ENCODE peak calls at places on chromosomes 1 and 21, in nine cellular contexts. Q is BJ, U is suprapubic skin, R is AG04449, S is A673, O is foreskin keratinocyte, M is endothelial cell, I is lung, D is fibroblast of lung. J is an unnamed sample.

GRCh38 chr21:39668369-39668768 is 55.6 kb downstream of the B3GALT5 start:
- DNase-seq in Q (no peak), U (no peak), R (no peak), S (no peak), O (no peak), M (no peak), I (no peak), D (no peak), J (no peak)

GRCh38 chr1:226920446-226920894 is 19.6 kb upstream of the COQ8A start:
- DNase-seq in Q (no peak), U (no peak), R (no peak), S (no peak), O (no peak), M (no peak), I (no peak), D (no peak), J (no peak)

GRCh38 chr1:55572878-55573734 is 357.9 kb upstream of the USP24 start:
- DNase-seq in Q (no peak), U (no peak), R (no peak), S (no peak), O (peak), M (no peak), I (no peak), D (no peak), J (peak)

GRCh38 chr1:232904566-232904965 is 45.8 kb upstream of the NTPCR start:
- DNase-seq in Q (no peak), U (no peak), R (peak), S (no peak), O (peak), M (no peak), I (no peak), D (peak), J (peak)

GRCh38 chr1:169086603-169087455 is 19.7 kb upstream of the ATP1B1 start:
- DNase-seq in Q (no peak), U (no peak), R (no peak), S (no peak), O (no peak), M (no peak), I (no peak), D (peak), J (no peak)

GRCh38 chr1:207069858-207070506 is 16.9 kb downstream of the PFKFB2 start:
- DNase-seq in Q (no peak), U (no peak), R (no peak), S (no peak), O (no peak), M (no peak), I (no peak), D (no peak), J (no peak)

GRCh38 chr1:57597036-57597435 is 173.2 kb upstream of the DAB1 start:
- DNase-seq in Q (no peak), U (no peak), R (no peak), S (no peak), O (no peak), M (no peak), I (no peak), D (no peak), J (no peak)

GRCh38 chr1:192805832-192806323 is 3.0 kb upstream of the RGS2 start:
- DNase-seq in Q (peak), U (no peak), R (peak), S (peak), O (peak), M (peak), I (no peak), D (peak), J (peak)

DNA sequence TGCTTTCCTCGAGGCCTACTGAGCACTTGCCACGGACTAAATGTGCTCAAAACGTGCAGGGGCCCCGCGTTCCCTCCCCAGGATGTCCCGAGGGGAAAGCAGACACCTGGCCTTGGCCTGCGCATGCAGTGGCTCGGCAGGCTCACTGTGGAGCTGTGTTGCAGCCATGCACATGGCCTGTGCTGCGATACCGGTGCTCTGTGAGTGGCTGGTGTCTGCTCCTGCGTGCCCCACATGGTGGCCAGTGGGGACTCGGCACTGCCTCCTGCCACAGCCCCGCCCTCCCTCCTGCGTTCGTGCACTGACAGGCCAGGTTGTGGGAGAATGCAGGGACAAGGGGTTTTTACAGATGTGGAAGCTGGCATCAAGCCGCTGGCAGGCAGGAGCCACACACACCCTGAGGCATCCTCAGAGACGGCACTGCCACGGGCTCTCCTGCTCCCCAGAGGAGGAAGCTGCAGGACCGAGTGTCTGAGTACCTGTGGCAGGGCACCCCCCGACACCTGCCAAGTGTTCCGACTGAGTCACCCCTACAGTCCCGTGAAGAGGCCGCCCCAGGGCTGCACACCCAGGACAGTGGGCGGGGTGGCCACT is 16.9 kb upstream of the PTTG1IP start:
- DNase-seq in Q (no peak), U (no peak), R (no peak), S (no peak), O (no peak), M (no peak), I (no peak), D (no peak), J (no peak)
- TF ChIP-seq CTCF in Q (no peak), U (no peak), R (no peak), S (no peak), O (no peak), M (no peak), I (no peak), D (no peak), J (no peak)

GRCh38 chr1:230791986-230792564 is 44.9 kb downstream of the CAPN9 start:
- DNase-seq in Q (no peak), U (no peak), R (no peak), S (no peak), O (no peak), M (no peak), I (no peak), D (no peak), J (no peak)

GRCh38 chr1:230794431-230794830 is 47.2 kb downstream of the CAPN9 start:
- DNase-seq in Q (no peak), U (no peak), R (no peak), S (no peak), O (no peak), M (no peak), I (no peak), D (no peak), J (no peak)

GRCh38 chr1:230794871-230795645 is 47.9 kb downstream of the CAPN9 start:
- DNase-seq in Q (no peak), U (no peak), R (no peak), S (no peak), O (no peak), M (no peak), I (no peak), D (no peak), J (no peak)

GRCh38 chr1:230793463-230793745 is 46.2 kb downstream of the CAPN9 start:
- DNase-seq in Q (no peak), U (no peak), R (no peak), S (no peak), O (no peak), M (no peak), I (no peak), D (no peak), J (no peak)

DNA sequence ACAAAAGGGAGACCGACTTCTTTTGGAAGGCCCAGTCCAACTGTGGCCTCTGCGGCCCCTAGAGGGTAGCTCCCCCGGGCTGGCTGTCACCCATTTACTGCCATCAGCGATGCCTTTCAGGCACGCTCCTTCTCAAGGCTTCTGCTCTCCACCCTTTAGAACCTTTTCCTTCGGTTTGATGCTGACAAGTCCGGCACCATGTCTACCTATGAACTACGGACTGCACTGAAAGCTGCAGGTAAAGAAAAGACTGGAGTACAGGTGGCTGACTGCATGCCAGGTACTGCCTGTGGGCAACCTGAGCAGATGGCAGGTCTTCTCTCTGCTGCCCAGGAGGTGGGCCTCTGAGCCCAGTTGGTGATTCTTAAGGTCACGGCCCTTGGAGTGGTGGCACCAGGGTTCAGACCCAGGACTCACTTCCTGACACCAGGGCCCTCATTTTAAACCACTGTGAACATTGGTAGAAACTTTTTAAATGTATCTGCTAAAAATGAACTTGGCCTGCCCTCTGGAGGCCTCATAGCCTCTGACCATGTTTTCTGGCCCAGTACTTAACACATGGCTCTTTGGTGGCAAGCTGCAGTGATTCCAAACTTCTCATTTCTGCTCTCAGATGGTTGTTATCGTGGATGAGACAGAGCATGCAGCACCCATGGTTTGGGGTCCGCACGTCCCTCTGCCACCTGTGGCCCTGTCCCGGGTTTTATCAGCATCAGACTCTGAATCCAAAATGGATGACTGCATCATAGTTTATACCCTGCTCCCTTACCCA is 45.7 kb downstream of the CAPN9 start:
- DNase-seq in Q (no peak), U (no peak), R (no peak), S (no peak), O (no peak), M (no peak), I (no peak), D (peak), J (peak)
- TF ChIP-seq CTCF in Q (peak), U (no peak), R (no peak), S (peak), O (peak), M (no peak), I (no peak), D (no peak), J (peak)

DNA sequence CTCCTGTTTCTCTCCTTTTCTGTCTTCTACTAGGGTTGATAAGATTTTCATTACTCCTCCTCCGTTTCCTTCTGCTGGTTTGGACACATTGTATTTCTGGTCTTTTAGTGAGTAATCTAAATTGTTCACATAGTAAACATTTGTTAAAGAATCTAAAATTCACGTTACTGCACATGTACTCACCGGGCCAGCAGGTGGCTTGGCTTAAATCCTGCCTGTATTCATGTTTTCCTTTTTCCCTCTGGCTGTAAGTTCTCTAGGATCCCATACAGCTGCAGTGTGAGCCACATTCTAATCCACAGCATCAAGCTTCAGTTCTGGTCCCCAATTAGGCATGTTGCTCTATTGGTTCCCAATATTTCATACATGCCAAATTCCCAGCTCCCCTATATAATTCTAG is 958.3 kb downstream of the ADGRL2 start:
- DNase-seq in Q (no peak), U (no peak), R (no peak), S (no peak), O (no peak), M (no peak), I (no peak), D (no peak), J (peak)
- TF ChIP-seq CTCF in Q (no peak), U (no peak), R (no peak), S (no peak), O (peak), M (peak), I (no peak), D (no peak), J (peak)

GRCh38 chr1:234488054-234488953 is 9.3 kb upstream of the TARBP1 start:
- DNase-seq in Q (no peak), U (no peak), R (no peak), S (no peak), O (no peak), M (no peak), I (no peak), D (no peak), J (no peak)

GRCh38 chr1:234484991-234485739 is 6.2 kb upstream of the TARBP1 start:
- DNase-seq in Q (no peak), U (no peak), R (no peak), S (no peak), O (no peak), M (no peak), I (no peak), D (no peak), J (no peak)

GRCh38 chr1:234488954-234489691 is 10.1 kb upstream of the TARBP1 start:
- DNase-seq in Q (no peak), U (no peak), R (no peak), S (no peak), O (no peak), M (no peak), I (no peak), D (no peak), J (peak)

GRCh38 chr1:234489692-234490065 is 10.7 kb upstream of the TARBP1 start:
- DNase-seq in Q (no peak), U (no peak), R (no peak), S (no peak), O (no peak), M (no peak), I (no peak), D (no peak), J (no peak)

GRCh38 chr1:234486858-234487830 is 8.2 kb upstream of the TARBP1 start:
- DNase-seq in Q (peak), U (no peak), R (no peak), S (peak), O (peak), M (no peak), I (no peak), D (peak), J (peak)
- TF ChIP-seq CTCF in Q (peak), U (no peak), R (peak), S (peak), O (peak), M (no peak), I (peak), D (peak), J (peak)

GRCh38 chr1:27522860-27523665 is 33.1 kb upstream of the WASF2 start:
- DNase-seq in Q (no peak), U (no peak), R (no peak), S (no peak), O (no peak), M (peak), I (no peak), D (peak), J (no peak)
- TF ChIP-seq CTCF in Q (peak), U (no peak), R (peak), S (peak), O (peak), M (no peak), I (peak), D (peak), J (peak)

GRCh38 chr1:76866566-76866965 is 714 bp upstream of the ST6GALNAC5 start:
- DNase-seq in Q (no peak), U (no peak), R (no peak), S (no peak), O (no peak), M (no peak), I (no peak), D (no peak), J (no peak)

GRCh38 chr1:76870037-76870436 is 2.8 kb downstream of the ST6GALNAC5 start:
- DNase-seq in Q (no peak), U (no peak), R (no peak), S (no peak), O (no peak), M (no peak), I (no peak), D (no peak), J (no peak)

GRCh38 chr1:76867342-76868130 is at the start of gene ST6GALNAC5:
- DNase-seq in Q (no peak), U (no peak), R (no peak), S (peak), O (no peak), M (peak), I (no peak), D (peak), J (no peak)

GRCh38 chr1:76868916-76869315 is 1.6 kb downstream of the ST6GALNAC5 start:
- DNase-seq in Q (no peak), U (no peak), R (no peak), S (no peak), O (no peak), M (peak), I (no peak), D (no peak), J (no peak)

DNA sequence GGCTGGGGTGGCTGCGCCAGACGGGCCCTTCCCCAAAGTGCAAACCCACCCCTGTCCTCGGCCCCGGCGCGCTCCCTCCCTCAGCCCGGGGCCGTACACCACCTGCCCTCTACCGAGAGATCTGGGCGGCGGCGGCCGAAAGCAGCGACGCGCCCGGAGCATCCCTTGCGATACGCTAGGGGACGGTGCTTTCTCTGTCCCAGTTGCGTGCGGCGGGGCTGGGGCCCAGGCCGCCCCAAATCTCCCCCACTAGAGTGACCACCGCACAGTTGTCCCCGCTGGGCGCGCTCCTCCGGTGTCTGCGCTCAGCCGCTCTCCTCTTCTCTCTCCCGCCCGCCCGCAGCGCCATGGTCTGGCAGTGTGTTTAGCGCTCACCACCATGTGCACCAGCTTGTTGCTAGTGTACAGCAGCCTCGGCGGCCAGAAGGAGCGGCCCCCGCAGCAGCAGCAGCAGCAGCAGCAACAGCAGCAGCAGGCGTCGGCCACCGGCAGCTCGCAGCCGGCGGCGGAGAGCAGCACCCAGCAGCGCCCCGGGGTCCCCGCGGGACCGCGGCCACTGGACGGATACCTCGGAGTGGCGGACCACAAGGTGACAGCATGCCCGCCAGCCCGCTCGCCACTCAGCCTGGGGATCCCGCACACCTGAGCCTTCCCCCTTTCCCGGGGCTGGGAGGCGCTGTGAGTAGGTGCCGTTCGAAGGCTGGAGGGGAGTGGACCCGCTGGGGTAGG is 1.0 kb downstream of the ST6GALNAC5 start:
- DNase-seq in Q (no peak), U (no peak), R (no peak), S (peak), O (no peak), M (peak), I (no peak), D (peak), J (no peak)
- TF ChIP-seq CTCF in Q (peak), U (no peak), R (peak), S (peak), O (peak), M (no peak), I (no peak), D (no peak), J (no peak)

GRCh38 chr1:222288056-222288455 is 259.8 kb downstream of the HHIPL2 start:
- DNase-seq in Q (peak), U (no peak), R (no peak), S (no peak), O (peak), M (no peak), I (no peak), D (peak), J (peak)
- TF ChIP-seq CTCF in Q (peak), U (no peak), R (no peak), S (no peak), O (peak), M (no peak), I (no peak), D (no peak), J (no peak)

GRCh38 chr1:21901473-21901847 is 35.6 kb downstream of the HSPG2 start:
- DNase-seq in Q (no peak), U (no peak), R (no peak), S (no peak), O (no peak), M (no peak), I (no peak), D (no peak), J (no peak)

GRCh38 chr1:21899972-21900371 is 37.1 kb downstream of the HSPG2 start:
- DNase-seq in Q (no peak), U (no peak), R (no peak), S (no peak), O (no peak), M (peak), I (no peak), D (no peak), J (no peak)

GRCh38 chr1:21902378-21903012 is 34.6 kb downstream of the HSPG2 start:
- DNase-seq in Q (no peak), U (no peak), R (no peak), S (no peak), O (no peak), M (no peak), I (no peak), D (no peak), J (no peak)

GRCh38 chr1:21901986-21902377 is 35.1 kb downstream of the HSPG2 start:
- DNase-seq in Q (no peak), U (no peak), R (no peak), S (no peak), O (no peak), M (no peak), I (no peak), D (no peak), J (no peak)

GRCh38 chr1:21900766-21901472 is 36.2 kb downstream of the HSPG2 start:
- DNase-seq in Q (no peak), U (no peak), R (no peak), S (no peak), O (no peak), M (no peak), I (no peak), D (no peak), J (no peak)
- TF ChIP-seq CTCF in Q (no peak), U (no peak), R (no peak), S (no peak), O (no peak), M (no peak), I (no peak), D (no peak), J (no peak)